ENCODE peak calls at places on chromosomes 6 and 20, in eight cellular contexts. One of them, this sample, is unnamed.

GRCh38 chr20:37681384-37681977 is 12.3 kb upstream of the CTNNBL1 start:
- DNase-seq in heart right ventricle: no peak
- DNase-seq in B cell: no peak
- DNase-seq in LoVo: no peak
- DNase-seq in aorta: no peak
- DNase-seq in globus pallidus: no peak
- DNase-seq in neural crest cell: no peak
- DNase-seq in effector memory CD8-positive, alpha-beta T cell: no peak
- DNase-seq in this sample: no peak

GRCh38 chr6:44054635-44055559 is 72.4 kb downstream of the MRPL14 start:
- DNase-seq in globus pallidus: no peak
- DNase-seq in LoVo: no peak
- DNase-seq in neural crest cell: no peak
- DNase-seq in heart right ventricle: no peak
- DNase-seq in aorta: peak
- DNase-seq in B cell: no peak
- DNase-seq in effector memory CD8-positive, alpha-beta T cell: no peak
- DNase-seq in this sample: no peak

GRCh38 chr6:36594816-36595167 is 630 bp downstream of the SRSF3 start:
- DNase-seq in B cell: no peak
- DNase-seq in aorta: no peak
- DNase-seq in effector memory CD8-positive, alpha-beta T cell: peak
- DNase-seq in LoVo: no peak
- DNase-seq in neural crest cell: no peak
- DNase-seq in heart right ventricle: no peak
- DNase-seq in globus pallidus: no peak
- DNase-seq in this sample: no peak

GRCh38 chr6:9248125-9248524 is 812.8 kb upstream of the SLC35B3 start:
- DNase-seq in effector memory CD8-positive, alpha-beta T cell: no peak
- DNase-seq in LoVo: no peak
- DNase-seq in aorta: no peak
- DNase-seq in neural crest cell: no peak
- DNase-seq in B cell: no peak
- DNase-seq in globus pallidus: no peak
- DNase-seq in heart right ventricle: no peak
- DNase-seq in this sample: no peak

GRCh38 chr6:92337571-92337970 is 1081.8 kb downstream of the EPHA7 start:
- DNase-seq in aorta: no peak
- DNase-seq in heart right ventricle: no peak
- DNase-seq in B cell: no peak
- DNase-seq in neural crest cell: no peak
- DNase-seq in effector memory CD8-positive, alpha-beta T cell: no peak
- DNase-seq in LoVo: no peak
- DNase-seq in globus pallidus: no peak
- DNase-seq in this sample: no peak

GRCh38 chr20:33526769-33527168 is 36.9 kb downstream of the CBFA2T2 start:
- DNase-seq in B cell: no peak
- DNase-seq in LoVo: no peak
- DNase-seq in globus pallidus: no peak
- DNase-seq in effector memory CD8-positive, alpha-beta T cell: no peak
- DNase-seq in heart right ventricle: no peak
- DNase-seq in neural crest cell: no peak
- DNase-seq in aorta: no peak
- DNase-seq in this sample: no peak

GRCh38 chr20:39839406-39840119 is 849.5 kb downstream of the MAFB start:
- DNase-seq in B cell: no peak
- DNase-seq in aorta: no peak
- DNase-seq in neural crest cell: no peak
- DNase-seq in heart right ventricle: no peak
- DNase-seq in effector memory CD8-positive, alpha-beta T cell: no peak
- DNase-seq in LoVo: no peak
- DNase-seq in globus pallidus: no peak
- DNase-seq in this sample: no peak

GRCh38 chr20:2137552-2138201 is 36.0 kb downstream of the STK35 start:
- DNase-seq in neural crest cell: no peak
- DNase-seq in LoVo: no peak
- DNase-seq in effector memory CD8-positive, alpha-beta T cell: no peak
- DNase-seq in globus pallidus: no peak
- DNase-seq in aorta: no peak
- DNase-seq in B cell: no peak
- DNase-seq in heart right ventricle: no peak
- DNase-seq in this sample: no peak

GRCh38 chr20:23800865-23801264 is 25.7 kb downstream of the CST2 start:
- DNase-seq in B cell: no peak
- DNase-seq in heart right ventricle: no peak
- DNase-seq in effector memory CD8-positive, alpha-beta T cell: no peak
- DNase-seq in LoVo: no peak
- DNase-seq in globus pallidus: no peak
- DNase-seq in aorta: no peak
- DNase-seq in neural crest cell: no peak
- DNase-seq in this sample: no peak

GRCh38 chr6:63014290-63014689 is 197.0 kb upstream of the FKBP1C start:
- DNase-seq in effector memory CD8-positive, alpha-beta T cell: no peak
- DNase-seq in neural crest cell: no peak
- DNase-seq in heart right ventricle: no peak
- DNase-seq in globus pallidus: no peak
- DNase-seq in B cell: no peak
- DNase-seq in LoVo: no peak
- DNase-seq in aorta: no peak
- DNase-seq in this sample: no peak

GRCh38 chr6:116314878-116315277 is 35.1 kb upstream of the TSPYL1 start:
- DNase-seq in heart right ventricle: no peak
- DNase-seq in globus pallidus: no peak
- DNase-seq in B cell: no peak
- DNase-seq in aorta: no peak
- DNase-seq in effector memory CD8-positive, alpha-beta T cell: no peak
- DNase-seq in LoVo: no peak
- DNase-seq in neural crest cell: no peak
- DNase-seq in this sample: no peak

GRCh38 chr6:151370509-151371078 is 20.8 kb downstream of the ZBTB2 start:
- DNase-seq in neural crest cell: no peak
- DNase-seq in heart right ventricle: no peak
- DNase-seq in B cell: no peak
- DNase-seq in globus pallidus: no peak
- DNase-seq in aorta: no peak
- DNase-seq in effector memory CD8-positive, alpha-beta T cell: no peak
- DNase-seq in LoVo: no peak
- DNase-seq in this sample: no peak

GRCh38 chr20:5528719-5529256 is 212.0 kb upstream of the PROKR2 start:
- DNase-seq in B cell: peak
- DNase-seq in effector memory CD8-positive, alpha-beta T cell: peak
- DNase-seq in aorta: peak
- DNase-seq in heart right ventricle: peak
- DNase-seq in LoVo: peak
- DNase-seq in neural crest cell: peak
- DNase-seq in globus pallidus: peak
- DNase-seq in this sample: no peak

GRCh38 chr6:5851261-5851757 is 155.4 kb downstream of the NRN1 start:
- DNase-seq in LoVo: no peak
- DNase-seq in effector memory CD8-positive, alpha-beta T cell: peak
- DNase-seq in neural crest cell: peak
- DNase-seq in B cell: peak
- DNase-seq in heart right ventricle: peak
- DNase-seq in aorta: peak
- DNase-seq in globus pallidus: peak
- DNase-seq in this sample: no peak

GRCh38 chr6:169964440-169965212 is 213.2 kb downstream of the ERMARD start:
- DNase-seq in globus pallidus: no peak
- DNase-seq in LoVo: no peak
- DNase-seq in effector memory CD8-positive, alpha-beta T cell: no peak
- DNase-seq in heart right ventricle: no peak
- DNase-seq in neural crest cell: no peak
- DNase-seq in B cell: peak
- DNase-seq in aorta: no peak
- DNase-seq in this sample: peak